ENCODE peak calls at places on chromosomes 7 and 10, in four cellular contexts. J is stomach, X is transverse colon, H is GM12865. K is an unnamed sample.

GRCh38 chr7:2049782-2050510 is 182.8 kb downstream of the MAD1L1 start:
- DNase-seq in J (no peak), X (no peak), H (no peak), K (no peak)

GRCh38 chr7:282621-283020 is 7.3 kb upstream of the FOXL3 start:
- DNase-seq in J (no peak), X (no peak), H (no peak), K (no peak)

GRCh38 chr10:101572785-101573184 is 15.3 kb downstream of the POLL start:
- DNase-seq in J (no peak), X (no peak), H (no peak), K (no peak)

GRCh38 chr10:116848032-116848911 is 1.0 kb upstream of the ENO4 start:
- DNase-seq in J (no peak), X (peak), H (peak), K (no peak)

GRCh38 chr7:36396150-36396549 is 6.5 kb downstream of the ANLN start:
- DNase-seq in J (no peak), X (no peak), H (no peak), K (no peak)

GRCh38 chr10:44978570-44979280 is at the start of gene DEPP1:
- DNase-seq in J (peak), X (peak), H (peak), K (peak)

GRCh38 chr7:134836447-134836846 is 57.0 kb downstream of the CALD1 start:
- DNase-seq in J (no peak), X (no peak), H (peak), K (no peak)

GRCh38 chr10:74177140-74177677 is 26.2 kb downstream of the ADK start:
- DNase-seq in J (no peak), X (peak), H (peak), K (no peak)

GRCh38 chr7:106114735-106115383 is 2.7 kb upstream of the SYPL1 start:
- DNase-seq in J (peak), X (peak), H (peak), K (no peak)

GRCh38 chr7:95716357-95717122 is 55.8 kb upstream of the DYNC1I1 start:
- DNase-seq in J (no peak), X (no peak), H (no peak), K (no peak)

GRCh38 chr7:30918676-30919075 is 7.0 kb downstream of the AQP1 start:
- DNase-seq in J (no peak), X (no peak), H (no peak), K (no peak)

GRCh38 chr10:97911217-97911616 is 61.6 kb downstream of the GOLGA7B start:
- DNase-seq in J (no peak), X (no peak), H (no peak), K (no peak)

GRCh38 chr7:100865971-100866720 is 1.0 kb upstream of the TRIP6 start:
- DNase-seq in J (peak), X (peak), H (no peak), K (no peak)

GRCh38 chr7:67764312-67764711 is 767.7 kb downstream of the TYW1 start:
- DNase-seq in J (no peak), X (no peak), H (no peak), K (no peak)

GRCh38 chr7:128361463-128362441 is at the start of gene PRRT4:
- DNase-seq in J (peak), X (peak), H (no peak), K (no peak)

GRCh38 chr7:44140341-44140740 is 791 bp downstream of the MYL7 start:
- DNase-seq in J (no peak), X (no peak), H (no peak), K (no peak)

GRCh38 chr10:71649631-71650030 is 69.9 kb downstream of the C10orf105 start:
- DNase-seq in J (no peak), X (no peak), H (peak), K (no peak)

GRCh38 chr7:47792521-47793121 is 155.6 kb downstream of the PKD1L1 start:
- DNase-seq in J (no peak), X (no peak), H (peak), K (no peak)
- TF ChIP-seq CTCF in J (no peak), X (peak), H (peak), K (peak)

GRCh38 chr7:28360739-28361138 is 51.6 kb upstream of the CREB5 start:
- DNase-seq in J (no peak), X (no peak), H (peak), K (no peak)
- TF ChIP-seq CTCF in J (no peak), X (no peak), H (peak), K (peak)

GRCh38 chr10:25522946-25523608 is 348.3 kb downstream of the GPR158 start:
- DNase-seq in J (no peak), X (no peak), H (no peak), K (no peak)
- TF ChIP-seq CTCF in J (no peak), X (no peak), H (peak), K (no peak)

GRCh38 chr7:132142006-132142405 is 434.3 kb downstream of the PLXNA4 start:
- DNase-seq in J (no peak), X (no peak), H (no peak), K (no peak)

GRCh38 chr7:132145063-132145462 is 431.2 kb downstream of the PLXNA4 start:
- DNase-seq in J (no peak), X (no peak), H (no peak), K (no peak)

GRCh38 chr7:132148876-132149275 is 427.4 kb downstream of the PLXNA4 start:
- DNase-seq in J (no peak), X (no peak), H (no peak), K (no peak)

GRCh38 chr7:132141109-132141508 is 435.2 kb downstream of the PLXNA4 start:
- DNase-seq in J (no peak), X (no peak), H (no peak), K (no peak)

GRCh38 chr7:132145466-132145865 is 430.8 kb downstream of the PLXNA4 start:
- DNase-seq in J (no peak), X (no peak), H (no peak), K (no peak)
- TF ChIP-seq CTCF in J (no peak), X (no peak), H (no peak), K (peak)

GRCh38 chr10:124632064-124632531 is 112.1 kb downstream of the FAM53B start:
- DNase-seq in J (peak), X (no peak), H (no peak), K (no peak)
- TF ChIP-seq CTCF in J (no peak), X (no peak), H (peak), K (no peak)